ENCODE peak calls at places on chromosomes 11 and 22, in five cellular contexts. N is endothelial cell of umbilical vein, V is heart left ventricle, D is spleen, Z is colonic mucosa. I is an unnamed sample. For H3K9me3, the result is how much of the 10 kb centered on the place peaks cover.

GRCh38 chr11:30481385-30481784 is 104.8 kb downstream of the MPPED2 start:
- DNase-seq in Z (no peak), N (no peak), V (no peak), D (no peak), I (no peak)

GRCh38 chr11:34641981-34642380 is 21.1 kb downstream of the EHF start:
- DNase-seq in V (no peak), D (no peak), Z (no peak), N (no peak), I (no peak)

GRCh38 chr11:29217901-29218300 is 798.9 kb downstream of the KCNA4 start:
- DNase-seq in V (no peak), D (no peak), N (no peak), Z (no peak), I (no peak)

GRCh38 chr11:8604078-8604723 is 10.2 kb upstream of the STK33 start:
- DNase-seq in D (no peak), N (peak), Z (peak), V (no peak), I (no peak)

GRCh38 chr22:39647836-39648500 is 77.4 kb downstream of the CACNA1I start:
- DNase-seq in V (no peak), Z (no peak), D (no peak), N (no peak), I (no peak)

GRCh38 chr11:126431401-126432064 is 76.0 kb downstream of the ST3GAL4 start:
- DNase-seq in Z (peak), N (peak), D (no peak), V (peak), I (no peak)

GRCh38 chr11:123303924-123304323 is 108.9 kb upstream of the CLMP start:
- DNase-seq in N (no peak), D (no peak), Z (no peak), V (no peak), I (no peak)

GRCh38 chr11:120106354-120106753 is 31.6 kb downstream of the TRIM29 start:
- DNase-seq in D (no peak), Z (no peak), N (no peak), V (no peak), I (no peak)

GRCh38 chr11:2436521-2437031 is 7.7 kb downstream of the TRPM5 start:
- DNase-seq in Z (no peak), N (no peak), D (peak), V (no peak), I (no peak)

GRCh38 chr11:116427903-116428637 is 344.7 kb downstream of the BUD13 start:
- DNase-seq in N (peak), D (no peak), V (no peak), Z (peak), I (no peak)

GRCh38 chr22:22397292-22397870 is 111.2 kb downstream of the ZNF280B start:
- DNase-seq in Z (no peak), D (no peak), V (no peak), N (no peak), I (no peak)

GRCh38 chr11:6646631-6647281 is 8.9 kb downstream of the DCHS1 start:
- DNase-seq in D (peak), Z (peak), N (no peak), V (peak), I (peak)

GRCh38 chr22:50183141-50183971 is 2.4 kb upstream of the TRABD start:
- DNase-seq in Z (no peak), N (no peak), V (no peak), D (peak), I (no peak)

GRCh38 chr11:102497061-102497460 is 33.5 kb downstream of the MMP7 start:
- DNase-seq in N (no peak), V (no peak), Z (no peak), D (no peak), I (no peak)

GRCh38 chr22:18095101-18095805 is 15.4 kb upstream of the TUBA8 start:
- DNase-seq in D (peak), Z (no peak), N (peak), V (no peak), I (no peak)

GRCh38 chr11:47109882-47110281 is 66.8 kb downstream of the ARFGAP2 start:
- DNase-seq in D (no peak), V (no peak), Z (no peak), N (no peak), I (no peak)

GRCh38 chr11:65911682-65912568 is 6.9 kb downstream of the C11orf68 start:
- DNase-seq in V (peak), Z (peak), D (no peak), N (peak), I (no peak)

GRCh38 chr11:12114487-12115033 is 4.2 kb downstream of the MICAL2 start:
- DNase-seq in Z (no peak), D (no peak), V (peak), N (peak), I (no peak)

GRCh38 chr22:41976961-41977566 is 7.8 kb downstream of the SEPTIN3 start:
- DNase-seq in D (no peak), Z (no peak), V (no peak), N (no peak), I (no peak)

GRCh38 chr11:16815047-16815767 is 76.8 kb downstream of the C11orf58 start:
- DNase-seq in V (no peak), N (no peak), Z (peak), D (peak), I (no peak)

GRCh38 chr11:112289588-112290461 is 29.2 kb upstream of the PLET1 start:
- DNase-seq in Z (peak), V (peak), D (peak), N (peak), I (peak)

GRCh38 chr22:42773161-42773560 is 52.5 kb upstream of the A4GALT start:
- DNase-seq in D (no peak), V (peak), N (no peak), Z (no peak), I (no peak)

GRCh38 chr11:100830295-100830694 is 143.2 kb downstream of the ARHGAP42 start:
- DNase-seq in N (no peak), D (no peak), V (no peak), Z (no peak), I (no peak)

GRCh38 chr22:31313366-31314147 is 21.3 kb upstream of the PIK3IP1 start:
- DNase-seq in Z (peak), V (peak), N (peak), D (peak), I (peak)

GRCh38 chr11:33691051-33691864 is 9.4 kb downstream of the C11orf91 start:
- DNase-seq in V (no peak), N (no peak), D (no peak), Z (peak), I (no peak)

GRCh38 chr11:107202189-107202588 is 183.9 kb upstream of the GUCY1A2 start:
- DNase-seq in N (no peak), Z (no peak), D (no peak), V (no peak), I (no peak)

GRCh38 chr11:16778286-16778685 is 39.8 kb downstream of the C11orf58 start:
- DNase-seq in D (peak), V (no peak), N (no peak), Z (no peak), I (no peak)

GRCh38 chr11:117273550-117274289 is 17.4 kb upstream of the BACE1-AS start:
- DNase-seq in V (no peak), N (no peak), D (no peak), Z (no peak), I (no peak)

GRCh38 chr22:19060356-19061009 is 61.7 kb downstream of the DGCR2 start:
- DNase-seq in D (peak), V (no peak), N (no peak), Z (no peak), I (no peak)

GRCh38 chr11:27757953-27758352 is 57.7 kb upstream of the BDNF start:
- DNase-seq in Z (no peak), N (no peak), V (no peak), D (no peak), I (no peak)

GRCh38 chr11:108483163-108483562 is 15.0 kb downstream of the POGLUT3 start:
- DNase-seq in Z (no peak), D (no peak), V (no peak), N (no peak), I (no peak)

GRCh38 chr11:7533199-7534029 is 19.6 kb downstream of the PPFIBP2 start:
- DNase-seq in V (no peak), Z (no peak), N (no peak), D (no peak), I (no peak)

GRCh38 chr11:117220568-117220967 is 11.3 kb downstream of the PCSK7 start:
- DNase-seq in V (peak), D (no peak), N (no peak), Z (no peak), I (no peak)

GRCh38 chr11:76768091-76769047 is 14.8 kb upstream of the TSKU start:
- DNase-seq in Z (peak), N (peak), D (peak), V (peak), I (no peak)

GRCh38 chr22:29093501-29093921 is 20.7 kb downstream of the KREMEN1 start:
- DNase-seq in Z (no peak), D (no peak), V (no peak), N (no peak), I (no peak)

GRCh38 chr11:28756977-28757376 is 648.8 kb downstream of the METTL15 start:
- DNase-seq in D (no peak), V (no peak), N (peak), Z (no peak), I (no peak)

GRCh38 chr11:32830413-32830738 is 649 bp downstream of the PRRG4 start:
- DNase-seq in V (no peak), N (no peak), Z (peak), D (no peak), I (no peak)

GRCh38 chr11:61141601-61142028 is 19.6 kb downstream of the VPS37C start:
- DNase-seq in D (peak), N (no peak), V (no peak), Z (peak), I (no peak)

DNA sequence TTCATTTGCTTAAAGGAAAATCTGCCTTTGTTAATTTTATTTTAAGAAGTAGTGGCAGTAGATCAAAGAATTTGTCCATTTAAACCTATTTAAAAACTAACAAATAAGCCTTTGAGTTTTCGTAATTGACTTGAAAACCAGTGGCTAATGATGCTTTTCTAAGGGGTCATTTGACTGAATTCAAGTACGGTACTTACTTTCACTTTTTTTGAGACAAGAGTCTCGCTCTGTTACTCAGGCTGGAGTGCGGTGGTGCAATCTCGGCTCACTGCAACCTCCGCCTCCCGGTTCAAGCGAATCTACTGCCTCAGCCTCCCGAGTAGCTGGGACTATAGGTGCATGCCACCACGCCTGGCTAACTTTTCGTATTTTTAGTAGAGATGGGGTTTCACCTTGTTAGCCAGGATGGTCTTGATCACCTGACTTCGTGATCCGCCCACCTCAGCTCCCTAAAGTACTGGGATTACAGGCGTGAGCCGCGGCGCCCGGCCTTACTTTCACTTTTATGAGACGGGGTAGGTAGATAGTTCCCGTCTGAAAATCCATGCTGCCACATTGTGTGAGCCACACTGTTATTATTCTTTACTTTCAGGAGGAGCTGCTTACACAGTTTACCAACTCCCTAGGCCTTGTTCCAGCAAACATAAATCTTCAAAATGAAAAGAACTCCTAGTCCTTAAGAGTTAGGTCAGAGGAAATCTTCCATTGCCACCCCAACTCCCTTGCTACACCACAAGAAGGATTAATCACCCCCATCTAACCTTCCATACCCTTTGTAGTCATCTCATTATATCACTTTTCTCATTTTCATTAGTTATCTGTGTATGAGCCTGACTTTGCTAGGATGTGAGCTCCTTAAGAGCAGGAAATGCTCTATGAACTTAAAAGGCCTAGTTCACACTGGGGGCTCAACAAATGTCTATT is 926.6 kb upstream of the CCDC90B start:
- DNase-seq in D (no peak), Z (no peak), N (no peak), V (no peak), I (no peak)
- H3K27ac ChIP-seq in D (no peak), Z (no peak), N (no peak), V (no peak), I (no peak)

GRCh38 chr11:73401217-73401923 is 25.2 kb downstream of the RELT start:
- DNase-seq in N (no peak), D (no peak), Z (no peak), V (no peak), I (no peak)

GRCh38 chr11:73402834-73403185 is 26.6 kb downstream of the RELT start:
- DNase-seq in Z (no peak), D (no peak), N (peak), V (no peak), I (no peak)

GRCh38 chr11:73404048-73404447 is 27.8 kb downstream of the RELT start:
- DNase-seq in N (peak), V (peak), Z (no peak), D (peak), I (no peak)

GRCh38 chr11:73403541-73403940 is 27.3 kb downstream of the RELT start:
- DNase-seq in V (no peak), Z (no peak), N (no peak), D (no peak), I (no peak)

DNA sequence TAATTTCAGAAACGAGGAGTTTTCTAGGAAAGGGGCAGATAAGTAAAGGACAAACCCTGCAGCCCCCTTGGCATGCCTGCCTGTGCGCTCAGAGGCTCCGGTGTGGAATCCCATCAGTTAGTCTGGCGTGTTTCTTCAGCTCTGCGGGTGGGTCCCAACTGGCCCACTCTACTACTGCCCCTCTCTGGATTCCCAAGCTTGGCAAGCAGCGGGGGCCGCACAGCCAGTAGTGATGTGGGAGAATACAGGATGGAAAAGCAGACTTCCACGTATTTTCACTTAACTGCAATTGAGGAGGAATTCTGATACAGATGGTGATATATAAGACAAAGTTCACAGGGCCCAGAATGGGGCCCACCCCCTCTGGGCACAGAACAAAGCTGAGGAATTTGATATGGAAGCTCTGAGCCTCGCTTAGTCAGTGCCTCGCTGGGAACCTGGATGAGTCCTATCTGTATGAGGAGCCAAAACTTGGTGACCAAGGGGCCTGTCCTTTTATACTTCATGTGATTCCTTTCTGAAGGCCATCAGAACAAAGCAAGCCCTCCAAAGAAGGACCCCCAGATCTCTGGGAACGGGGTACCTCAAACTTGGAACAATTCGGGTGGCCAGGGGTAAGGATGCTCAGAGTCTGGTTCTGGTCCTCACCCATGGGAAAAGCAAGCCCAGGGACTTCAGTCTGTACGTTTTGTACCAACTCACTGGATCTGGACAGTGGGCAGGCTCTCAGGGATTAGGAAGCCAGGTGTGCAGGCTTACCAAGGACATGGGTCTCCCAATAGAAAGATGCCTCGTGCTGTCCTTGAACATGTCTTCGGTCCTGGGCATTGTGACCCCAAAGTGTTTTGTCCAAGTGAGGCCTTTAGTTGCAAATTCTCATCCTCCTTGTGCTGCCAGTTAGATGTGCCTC is 26.0 kb downstream of the RELT start:
- DNase-seq in D (no peak), Z (no peak), N (no peak), V (no peak), I (no peak)
- H3K9me3 ChIP-seq in D (under half), Z (under half), N (under half), V (under half), I (under half)

DNA sequence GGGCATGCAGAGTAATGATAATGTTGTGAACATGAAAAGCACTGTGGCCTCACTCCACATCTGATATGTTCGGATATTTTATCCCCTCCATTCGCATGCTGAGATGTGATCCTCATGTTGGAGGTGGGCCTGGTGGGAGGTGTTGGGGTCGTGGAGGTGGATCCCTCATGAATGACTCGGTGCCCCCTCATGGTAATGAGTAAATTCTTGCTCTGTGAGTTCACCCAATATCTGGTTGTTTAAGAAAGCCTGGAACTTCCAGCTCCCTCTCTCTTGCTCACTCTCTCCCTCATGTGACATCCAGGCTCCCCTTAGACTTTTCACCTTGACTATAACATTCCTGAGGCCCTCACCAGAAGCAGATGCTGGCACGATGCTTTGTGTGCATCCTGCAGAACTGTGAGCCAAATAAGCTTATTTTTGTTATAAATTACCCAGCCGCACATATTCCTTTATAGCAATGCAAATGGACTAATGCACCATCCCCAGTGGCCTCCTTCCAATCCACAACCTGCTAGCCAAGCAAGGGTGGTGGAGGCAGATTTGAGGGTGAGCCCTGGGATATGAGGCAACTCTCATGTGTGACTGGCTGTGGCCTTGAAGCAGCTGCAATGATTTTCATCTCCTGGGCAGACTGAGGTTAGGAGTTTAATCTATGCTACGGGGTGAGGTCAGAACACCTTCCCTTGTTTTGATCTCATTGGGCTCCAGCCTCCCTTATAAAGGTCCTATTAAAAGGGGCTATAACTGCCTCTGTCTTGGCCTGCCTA is 276.5 kb downstream of the ETS1 start:
- DNase-seq in Z (no peak), D (no peak), V (no peak), N (no peak), I (no peak)
- H3K27ac ChIP-seq in Z (no peak), D (no peak), V (no peak), N (no peak), I (peak)

DNA sequence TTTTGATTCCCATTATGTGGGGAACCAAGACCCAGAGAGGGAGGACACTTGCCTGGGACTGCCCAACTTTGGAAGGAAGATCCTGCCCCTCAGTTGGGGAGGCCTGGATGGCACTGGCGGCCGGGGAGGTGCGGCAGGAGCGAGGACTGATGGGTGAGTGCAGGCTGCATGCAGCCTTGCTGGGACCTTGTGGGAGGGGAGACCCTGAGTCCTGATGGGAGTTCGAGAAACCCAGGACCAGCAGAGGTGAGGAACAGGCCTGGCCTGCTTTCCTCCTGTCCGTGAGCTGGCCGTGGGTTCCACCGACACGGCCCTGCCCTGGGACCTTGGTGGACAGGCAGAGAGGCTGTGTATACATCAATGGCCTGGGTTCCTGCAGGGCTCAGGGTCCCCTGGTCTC is 19.3 kb upstream of the SMIM38 start:
- DNase-seq in D (peak), Z (no peak), N (no peak), V (no peak), I (no peak)
- H3K9me3 ChIP-seq in D (under half), Z (under half), N (under half), V (under half), I (under half)

DNA sequence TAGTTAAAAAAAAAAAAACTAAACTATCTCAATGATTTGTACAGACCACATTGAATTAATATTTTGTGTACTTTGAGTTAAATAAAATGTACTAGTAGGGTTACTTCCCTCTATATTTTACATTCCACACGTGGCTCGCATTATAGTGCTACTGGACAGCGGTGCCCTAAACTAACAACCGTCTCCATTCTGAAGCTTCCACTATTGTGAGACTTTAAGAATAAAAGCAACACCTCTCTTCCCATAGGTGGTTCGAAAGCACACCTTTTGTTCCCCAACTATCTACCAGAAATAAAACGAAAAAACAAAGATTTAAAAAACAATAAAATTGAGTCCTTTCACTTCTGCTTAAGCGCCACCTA is 431 bp upstream of the TTC17 start:
- DNase-seq in V (no peak), N (no peak), D (no peak), Z (no peak), I (no peak)
- H3K27ac ChIP-seq in V (peak), N (peak), D (peak), Z (peak), I (peak)

GRCh38 chr22:49055406-49055805 is 772.3 kb downstream of the BRD1 start:
- DNase-seq in D (no peak), Z (no peak), N (no peak), V (no peak), I (no peak)
- H3K9me3 ChIP-seq in D (under half), Z (under half), N (under half), V (under half), I (under half)

GRCh38 chr11:1281326-1281973 is 28.0 kb downstream of the TOLLIP start:
- DNase-seq in V (no peak), D (peak), Z (no peak), N (no peak), I (no peak)
- H3K27ac ChIP-seq in V (peak), D (peak), Z (no peak), N (no peak), I (no peak)